ENCODE peak calls at places on chromosome 21, in six cellular contexts. K, S, D, I, Y and N are unnamed samples.

GRCh38 chr21:31201548-31201947 is 142.5 kb downstream of the TIAM1 start:
- DNase-seq in I (no peak), Y (no peak), S (no peak), K (peak), D (no peak), N (no peak)

GRCh38 chr21:43864313-43864805 is 664 bp upstream of the AGPAT3 start:
- DNase-seq in D (peak), S (peak), I (peak), Y (peak), K (peak), N (no peak)

GRCh38 chr21:38438476-38438893 is 59.8 kb downstream of the ERG start:
- DNase-seq in K (peak), D (peak), Y (no peak), I (no peak), S (no peak), N (no peak)

GRCh38 chr21:25485914-25486313 is 121.4 kb downstream of the MRPL39 start:
- DNase-seq in S (no peak), Y (no peak), I (no peak), K (no peak), D (no peak), N (no peak)

GRCh38 chr21:14080040-14080763 is 130.6 kb downstream of the LIPI start:
- DNase-seq in Y (no peak), D (no peak), S (peak), K (no peak), I (no peak), N (no peak)

GRCh38 chr21:14559144-14559543 is 13.0 kb upstream of the SAMSN1 start:
- DNase-seq in Y (no peak), S (no peak), D (no peak), I (no peak), K (no peak), N (no peak)

GRCh38 chr21:18477059-18477458 is 73.5 kb upstream of the TMPRSS15 start:
- DNase-seq in D (no peak), Y (no peak), I (no peak), K (no peak), S (no peak), N (no peak)

GRCh38 chr21:20341431-20341830 is 656.8 kb upstream of the NCAM2 start:
- DNase-seq in I (no peak), Y (no peak), K (no peak), D (no peak), S (no peak), N (no peak)

GRCh38 chr21:38470762-38471161 is 27.5 kb downstream of the ERG start:
- DNase-seq in Y (no peak), S (no peak), I (no peak), K (peak), D (no peak), N (no peak)

GRCh38 chr21:23162213-23162946 is 2164.2 kb downstream of the NCAM2 start:
- DNase-seq in K (no peak), Y (no peak), I (no peak), S (no peak), D (no peak), N (no peak)

GRCh38 chr21:30981403-30981802 is 56.9 kb downstream of the KRTAP19-8 start:
- DNase-seq in I (no peak), K (no peak), S (peak), D (no peak), Y (no peak), N (no peak)

GRCh38 chr21:38263493-38263892 is 6.7 kb downstream of the KCNJ15 start:
- DNase-seq in S (no peak), D (no peak), K (peak), Y (no peak), I (no peak), N (no peak)

GRCh38 chr21:39030127-39030884 is 152.9 kb downstream of the PSMG1 start:
- DNase-seq in Y (no peak), K (no peak), I (no peak), S (peak), D (no peak), N (no peak)

GRCh38 chr21:31052489-31053142 is 14.3 kb upstream of the KRTAP19-8 start:
- DNase-seq in D (no peak), K (no peak), Y (no peak), I (no peak), S (peak), N (no peak)

GRCh38 chr21:38985423-38986378 is 180.0 kb downstream of the ETS2 start:
- DNase-seq in K (peak), I (peak), S (no peak), D (peak), Y (peak), N (no peak)

GRCh38 chr21:38243732-38244406 is 12.9 kb upstream of the KCNJ15 start:
- DNase-seq in Y (no peak), D (no peak), K (no peak), S (no peak), I (no peak), N (no peak)

GRCh38 chr21:38769253-38769780 is 36.4 kb upstream of the ETS2 start:
- DNase-seq in Y (no peak), S (no peak), K (peak), D (no peak), I (no peak), N (no peak)

GRCh38 chr21:16773206-16773605 is 739.6 kb upstream of the CXADR start:
- DNase-seq in D (no peak), Y (no peak), K (peak), S (no peak), I (no peak), N (no peak)

GRCh38 chr21:21463456-21463855 is 465.2 kb downstream of the NCAM2 start:
- DNase-seq in D (no peak), Y (no peak), K (no peak), S (peak), I (no peak), N (no peak)

GRCh38 chr21:16419188-16419874 is 689.5 kb downstream of the USP25 start:
- DNase-seq in I (peak), D (peak), K (peak), S (peak), Y (peak), N (peak)

GRCh38 chr21:25980710-25981109 is 189.9 kb downstream of the APP start:
- DNase-seq in S (no peak), I (no peak), D (no peak), K (no peak), Y (no peak), N (no peak)

GRCh38 chr21:38468989-38469388 is 29.3 kb downstream of the ERG start:
- DNase-seq in I (no peak), K (no peak), Y (no peak), D (no peak), S (no peak), N (no peak)

GRCh38 chr21:25569084-25569483 is 38.2 kb downstream of the MRPL39 start:
- DNase-seq in D (no peak), I (no peak), K (peak), S (no peak), Y (no peak), N (no peak)

GRCh38 chr21:25421327-25422028 is 185.8 kb downstream of the MRPL39 start:
- DNase-seq in K (peak), I (no peak), Y (no peak), D (no peak), S (peak), N (no peak)

GRCh38 chr21:38832664-38833063 is 26.9 kb downstream of the ETS2 start:
- DNase-seq in D (no peak), I (no peak), K (no peak), S (no peak), Y (no peak), N (no peak)

GRCh38 chr21:17782051-17782450 is 37.1 kb downstream of the C21orf91 start:
- DNase-seq in K (no peak), I (no peak), D (no peak), S (peak), Y (no peak), N (no peak)

GRCh38 chr21:31310750-31311149 is 33.3 kb downstream of the TIAM1 start:
- DNase-seq in I (no peak), S (peak), K (peak), Y (peak), D (no peak), N (no peak)

GRCh38 chr21:43335119-43335518 is 91.8 kb downstream of the SIK1 start:
- DNase-seq in K (no peak), D (no peak), I (no peak), S (no peak), Y (no peak), N (no peak)

GRCh38 chr21:43307677-43308070 is 119.3 kb downstream of the SIK1 start:
- DNase-seq in S (no peak), K (no peak), Y (no peak), D (no peak), I (no peak), N (no peak)

GRCh38 chr21:16013570-16013969 is 283.8 kb downstream of the USP25 start:
- DNase-seq in D (no peak), K (no peak), Y (no peak), S (no peak), I (no peak), N (no peak)

DNA sequence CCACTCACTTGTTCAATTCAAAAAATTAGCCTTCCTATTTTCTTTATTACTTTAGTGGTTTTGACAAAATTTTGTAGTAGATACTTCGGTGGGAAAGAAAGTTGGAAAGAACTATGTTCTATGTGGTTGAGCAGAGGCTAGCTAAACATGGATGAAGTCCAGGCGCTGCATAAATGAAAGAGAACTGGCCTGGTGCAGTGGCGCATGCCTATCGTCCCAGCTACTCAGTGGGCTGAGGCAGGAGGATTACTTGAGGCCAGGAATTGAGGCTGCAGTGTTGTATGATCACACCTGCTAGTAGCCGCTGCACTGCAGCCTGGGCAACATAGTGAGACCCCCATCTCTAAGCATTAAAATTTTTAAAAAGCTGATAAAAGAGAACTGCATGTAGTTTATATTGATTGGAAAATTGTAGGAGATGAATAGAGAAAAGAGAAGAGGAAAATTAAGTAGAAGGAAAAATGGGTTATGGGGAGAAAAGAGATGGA is 21.0 kb downstream of the IFNAR1 start:
- DNase-seq in Y (no peak), I (no peak), D (no peak), S (no peak), K (no peak), N (no peak)
- H3K27ac ChIP-seq in Y (no peak), I (no peak), D (no peak), S (no peak), K (no peak), N (no peak)

GRCh38 chr21:36861924-36862323 is 104.5 kb downstream of the HLCS start:
- DNase-seq in I (no peak), D (no peak), Y (no peak), K (no peak), S (no peak), N (no peak)
- H3K27ac ChIP-seq in I (no peak), D (no peak), Y (no peak), K (no peak), S (no peak), N (no peak)

GRCh38 chr21:45357436-45358260 is 47.3 kb upstream of the COL18A1 start:
- DNase-seq in K (peak), Y (no peak), S (peak), I (no peak), D (peak), N (no peak)
- H3K27ac ChIP-seq in K (peak), Y (peak), S (no peak), I (no peak), D (peak), N (no peak)

GRCh38 chr21:46253610-46254124 is 25.1 kb upstream of the LSS start:
- DNase-seq in I (no peak), S (peak), K (peak), Y (no peak), D (no peak), N (no peak)
- H3K27ac ChIP-seq in I (no peak), S (peak), K (no peak), Y (no peak), D (no peak), N (no peak)

DNA sequence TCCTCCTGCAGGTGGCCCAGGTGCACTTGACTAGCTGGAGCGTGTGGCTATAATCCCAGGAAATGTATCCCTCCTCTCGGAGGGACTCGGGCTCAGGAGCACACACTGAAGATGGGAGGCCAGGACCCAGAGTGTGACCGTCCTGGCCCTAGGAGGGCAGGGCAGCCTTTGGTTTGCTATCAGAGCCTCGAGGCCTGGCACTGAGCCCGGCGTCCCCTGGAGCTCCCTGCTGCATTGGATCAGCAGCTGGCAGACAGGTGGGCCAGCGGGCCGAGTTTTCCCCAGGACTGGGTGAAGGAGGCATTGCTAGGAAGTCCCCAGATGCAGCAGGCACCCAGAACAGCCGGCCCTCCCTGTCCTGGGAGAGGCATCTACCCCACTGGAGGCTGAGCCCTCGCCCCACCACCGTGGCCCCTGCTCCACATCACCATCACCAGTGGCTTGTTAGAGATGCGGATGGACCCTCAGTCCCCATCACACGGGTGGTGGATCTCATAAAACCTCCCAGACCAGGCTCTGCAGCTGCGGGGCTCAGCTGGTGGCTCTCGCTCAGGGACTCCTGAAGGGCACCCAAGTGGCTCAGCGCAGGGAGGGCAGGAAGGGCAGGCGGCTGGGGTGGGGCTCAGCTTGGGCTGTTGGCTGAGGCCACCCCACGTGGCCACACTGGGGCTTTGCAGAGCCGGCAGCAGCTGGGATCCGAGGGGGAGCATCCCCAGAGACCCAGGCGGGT is 32.7 kb upstream of the POFUT2 start:
- DNase-seq in D (peak), S (no peak), I (no peak), K (no peak), Y (no peak), N (no peak)
- H3K27ac ChIP-seq in D (peak), S (no peak), I (peak), K (peak), Y (peak), N (peak)

GRCh38 chr21:36989699-36990507 is 16.6 kb upstream of the RIPPLY3 start:
- DNase-seq in D (peak), I (peak), S (peak), Y (peak), K (peak), N (peak)
- H3K27ac ChIP-seq in D (peak), I (peak), S (peak), Y (peak), K (peak), N (peak)

DNA sequence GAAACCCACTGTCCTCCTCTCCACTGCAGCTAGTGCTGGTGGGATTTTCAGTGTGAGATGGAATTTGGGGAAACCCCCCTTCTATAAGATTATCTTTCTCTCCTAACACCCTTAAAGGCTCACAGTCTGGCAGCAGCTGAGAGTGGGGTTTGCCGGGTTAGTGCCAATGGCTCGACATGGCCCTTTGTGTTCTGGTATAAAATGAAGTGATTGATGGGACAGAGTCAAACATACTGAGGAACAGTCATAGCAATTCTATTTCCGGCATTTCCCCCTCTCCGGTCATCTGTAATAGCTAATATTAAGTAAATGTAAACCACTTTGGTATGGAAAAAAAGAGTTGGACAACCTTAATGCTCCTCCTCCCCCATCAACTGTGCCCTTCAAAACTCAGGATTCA is 37.6 kb downstream of the TFF3 start:
- DNase-seq in S (no peak), K (no peak), Y (no peak), I (no peak), D (no peak), N (no peak)
- H3K27ac ChIP-seq in S (no peak), K (no peak), Y (no peak), I (no peak), D (no peak), N (peak)

GRCh38 chr21:41720250-41720649 is 46.6 kb downstream of the RIPK4 start:
- DNase-seq in K (no peak), S (no peak), Y (no peak), I (no peak), D (no peak), N (no peak)
- H3K27ac ChIP-seq in K (no peak), S (no peak), Y (no peak), I (no peak), D (no peak), N (no peak)